ENCODE peak calls at places on chromosomes 7 and 10, in six cellular contexts. B, J, S, W, N and K are unnamed samples.

GRCh38 chr7:142012825-142013506 is 17.3 kb downstream of the MGAM start:
- DNase-seq in N (no peak), W (no peak), B (peak), J (no peak), S (no peak), K (no peak)

GRCh38 chr10:102451105-102451969 is at the start of gene C10orf95:
- DNase-seq in B (no peak), W (no peak), S (no peak), J (no peak), N (no peak), K (no peak)

GRCh38 chr10:36023939-36024338 is 381.8 kb upstream of the FZD8 start:
- DNase-seq in S (peak), J (peak), B (peak), W (no peak), N (no peak), K (peak)

GRCh38 chr7:117772416-117772815 is 100.8 kb downstream of the CTTNBP2 start:
- DNase-seq in W (no peak), N (no peak), B (no peak), S (no peak), J (no peak), K (no peak)

GRCh38 chr7:23394828-23395227 is 75.5 kb downstream of the IGF2BP3 start:
- DNase-seq in B (no peak), N (no peak), S (peak), J (no peak), W (no peak), K (no peak)

GRCh38 chr7:91302794-91303193 is 38.6 kb downstream of the FZD1 start:
- DNase-seq in S (no peak), J (no peak), B (no peak), W (no peak), N (no peak), K (no peak)

GRCh38 chr10:69645751-69646687 is 16.0 kb downstream of the FAM241B start:
- DNase-seq in B (no peak), J (no peak), N (no peak), S (no peak), W (no peak), K (no peak)

GRCh38 chr10:88651131-88651541 is 13.1 kb upstream of the LIPF start:
- DNase-seq in W (no peak), B (peak), J (peak), S (peak), N (no peak), K (peak)

GRCh38 chr7:3959364-3959763 is 658.3 kb downstream of the SDK1 start:
- DNase-seq in W (no peak), B (no peak), S (no peak), J (no peak), N (no peak), K (no peak)

GRCh38 chr7:138245216-138245615 is 169.0 kb downstream of the AKR1D1 start:
- DNase-seq in W (no peak), N (no peak), S (no peak), B (no peak), J (no peak), K (no peak)

GRCh38 chr7:96238474-96238873 is 83.4 kb downstream of the SLC25A13 start:
- DNase-seq in N (no peak), W (no peak), J (no peak), B (no peak), S (no peak), K (no peak)

GRCh38 chr10:119199231-119199992 is 8.0 kb upstream of the GRK5 start:
- DNase-seq in N (no peak), B (peak), S (peak), J (no peak), W (peak), K (peak)

GRCh38 chr7:1675673-1676549 is 5.8 kb downstream of the ELFN1 start:
- DNase-seq in W (no peak), N (no peak), S (no peak), J (no peak), B (no peak), K (no peak)

GRCh38 chr7:103075337-103075918 is 488 bp downstream of the ARMC10 start:
- DNase-seq in J (peak), N (peak), W (peak), B (peak), S (peak), K (peak)

GRCh38 chr7:88927-89921 is 103.1 kb upstream of the FAM20C start:
- DNase-seq in B (peak), W (no peak), S (peak), J (peak), N (peak), K (peak)

GRCh38 chr7:6165075-6165474 is 107.3 kb downstream of the CYTH3 start:
- DNase-seq in W (no peak), J (no peak), S (no peak), N (no peak), B (no peak), K (no peak)

GRCh38 chr7:54615545-54615944 is 73.4 kb downstream of the VSTM2A start:
- DNase-seq in W (no peak), N (no peak), J (no peak), B (no peak), S (no peak), K (peak)

GRCh38 chr7:1160665-1161010 is 642 bp upstream of the ZFAND2A start:
- DNase-seq in B (no peak), W (no peak), S (peak), J (no peak), N (peak), K (peak)

GRCh38 chr7:159032753-159033472 is 111.8 kb downstream of the VIPR2 start:
- DNase-seq in J (no peak), B (no peak), S (no peak), N (no peak), W (no peak), K (no peak)

GRCh38 chr7:1597791-1598190 is 28.0 kb upstream of the PSMG3 start:
- DNase-seq in W (no peak), N (no peak), J (no peak), B (no peak), S (no peak), K (no peak)

GRCh38 chr7:117458977-117459583 is 20.7 kb upstream of the CFTR start:
- DNase-seq in W (no peak), N (no peak), B (no peak), S (peak), J (peak), K (peak)

GRCh38 chr10:35274511-35275060 is 61.7 kb upstream of the CCNY start:
- DNase-seq in N (no peak), B (no peak), S (no peak), J (no peak), W (no peak), K (no peak)

GRCh38 chr7:157300406-157300770 is 36.4 kb upstream of the DNAJB6 start:
- DNase-seq in S (no peak), N (no peak), B (no peak), W (no peak), J (no peak), K (no peak)

GRCh38 chr10:13396369-13396768 is 48.3 kb upstream of the SEPHS1 start:
- DNase-seq in W (no peak), N (no peak), S (no peak), B (no peak), J (no peak), K (no peak)

GRCh38 chr10:98309366-98310355 is 41.7 kb upstream of the LOXL4 start:
- DNase-seq in J (peak), S (peak), B (peak), N (peak), W (peak), K (peak)

GRCh38 chr10:80429521-80429966 is 21.2 kb downstream of the PRXL2A start:
- DNase-seq in B (no peak), N (no peak), W (no peak), J (no peak), S (no peak), K (peak)

GRCh38 chr7:1503816-1504775 is at the start of gene INTS1:
- DNase-seq in S (peak), W (peak), B (peak), N (peak), J (peak), K (peak)

GRCh38 chr7:105876964-105877601 is 684 bp upstream of the ATXN7L1 start:
- DNase-seq in S (peak), J (no peak), N (peak), B (peak), W (peak), K (peak)

GRCh38 chr10:108544500-108545120 is 1378.7 kb downstream of the XPNPEP1 start:
- DNase-seq in N (peak), S (peak), J (peak), W (peak), B (peak), K (peak)

GRCh38 chr7:107559864-107560263 is 3.9 kb downstream of the COG5 start:
- DNase-seq in N (no peak), B (peak), W (no peak), S (peak), J (no peak), K (peak)

GRCh38 chr7:80596933-80597517 is 41.4 kb upstream of the CD36 start:
- DNase-seq in B (no peak), S (no peak), W (no peak), N (no peak), J (no peak), K (peak)

GRCh38 chr7:1611708-1612241 is 41.9 kb upstream of the PSMG3 start:
- DNase-seq in N (no peak), S (peak), J (peak), B (peak), W (no peak), K (peak)

GRCh38 chr10:76329891-76330575 is 898.6 kb downstream of the LRMDA start:
- DNase-seq in W (no peak), N (no peak), S (peak), J (no peak), B (no peak), K (peak)

GRCh38 chr10:92031580-92031979 is 108.0 kb downstream of the BTAF1 start:
- DNase-seq in J (no peak), B (no peak), W (no peak), S (no peak), N (no peak), K (no peak)

GRCh38 chr7:157271991-157272324 is 64.8 kb upstream of the DNAJB6 start:
- DNase-seq in W (no peak), B (peak), S (peak), N (peak), J (peak), K (peak)

GRCh38 chr10:120221873-120222485 is 235.0 kb upstream of the PLPP4 start:
- DNase-seq in W (peak), S (peak), B (peak), J (no peak), N (no peak), K (peak)
- TF ChIP-seq CTCF in W (peak), S (peak), B (peak), J (peak), N (no peak), K (peak)

GRCh38 chr7:42574693-42575084 is 337.2 kb downstream of the C7orf25 start:
- DNase-seq in S (peak), J (no peak), N (no peak), W (no peak), B (no peak), K (no peak)
- TF ChIP-seq CTCF in S (peak), J (peak), N (peak), W (peak), B (peak), K (peak)

GRCh38 chr10:31620236-31621151 is 301.5 kb downstream of the ZEB1 start:
- DNase-seq in S (peak), B (peak), J (peak), N (peak), W (no peak), K (peak)
- TF ChIP-seq CTCF in S (peak), B (peak), J (peak), N (no peak), W (no peak), K (no peak)

GRCh38 chr10:112456533-112456932 is 9.5 kb downstream of the VTI1A start:
- DNase-seq in W (no peak), S (no peak), J (no peak), N (no peak), B (no peak), K (no peak)
- TF ChIP-seq CTCF in W (peak), S (no peak), J (no peak), N (no peak), B (no peak), K (no peak)

DNA sequence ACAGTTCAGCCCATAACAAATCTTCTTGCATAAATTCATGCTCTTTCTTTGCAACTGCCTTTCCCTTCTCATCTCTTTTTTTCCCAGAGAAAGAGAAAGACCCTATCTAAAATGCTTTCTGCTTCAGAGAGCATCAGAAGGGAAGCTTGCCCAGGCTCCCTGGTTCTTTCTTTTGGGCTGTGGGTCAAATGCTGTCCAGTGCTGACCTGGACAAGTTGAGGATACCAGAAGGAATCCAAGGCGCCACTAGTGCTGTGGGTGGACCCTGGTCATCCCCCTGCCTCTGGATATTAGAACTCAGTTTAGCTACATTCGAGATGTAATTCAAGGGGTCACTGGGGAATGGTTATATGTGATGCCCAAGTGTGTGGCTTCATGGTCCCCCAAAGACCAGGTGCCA is 411.6 kb downstream of the RPS24 start:
- DNase-seq in N (no peak), B (no peak), S (no peak), J (no peak), W (no peak), K (no peak)
- TF ChIP-seq CTCF in N (no peak), B (no peak), S (no peak), J (no peak), W (no peak), K (no peak)

DNA sequence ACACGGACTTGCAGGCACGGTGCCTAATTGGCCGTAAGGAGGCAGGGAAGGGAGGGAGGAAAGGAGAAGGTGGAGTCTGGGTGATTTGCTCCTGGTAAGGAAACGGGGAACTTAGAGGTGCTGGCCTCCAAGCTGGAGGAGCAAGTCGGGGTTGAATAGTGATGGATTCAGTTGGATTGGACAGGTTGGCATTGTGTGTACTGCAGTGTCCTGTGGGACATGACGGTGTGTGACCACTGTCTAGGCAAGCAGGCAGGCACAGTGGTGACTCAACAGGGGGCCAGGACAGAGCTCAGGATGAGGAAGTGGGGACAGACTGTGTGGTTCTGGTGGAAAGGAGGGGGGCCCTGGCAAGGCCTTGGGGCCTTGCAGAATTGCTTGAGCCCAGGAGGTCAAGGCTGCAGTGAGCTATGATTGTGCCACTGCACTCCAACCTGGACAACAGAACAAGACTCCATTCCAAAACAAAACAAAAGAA is 48.8 kb downstream of the COL26A1 start:
- DNase-seq in B (no peak), J (no peak), S (no peak), W (no peak), N (peak), K (no peak)
- TF ChIP-seq CTCF in B (no peak), J (no peak), S (no peak), W (no peak), N (no peak), K (no peak)

GRCh38 chr7:130079846-130080394 is 9.6 kb downstream of the KLHDC10 start:
- DNase-seq in W (no peak), N (no peak), J (no peak), S (no peak), B (no peak), K (no peak)

GRCh38 chr7:130086938-130087337 is 16.6 kb downstream of the KLHDC10 start:
- DNase-seq in J (no peak), N (no peak), S (no peak), W (no peak), B (no peak), K (no peak)

GRCh38 chr7:130087364-130087763 is 17.0 kb downstream of the KLHDC10 start:
- DNase-seq in N (no peak), W (no peak), B (no peak), J (no peak), S (peak), K (no peak)

GRCh38 chr7:130084037-130084875 is 13.9 kb downstream of the KLHDC10 start:
- DNase-seq in N (peak), S (no peak), J (no peak), B (peak), W (no peak), K (peak)
- TF ChIP-seq CTCF in N (peak), S (no peak), J (peak), B (peak), W (peak), K (peak)